ENCODE peak calls at places on chromosome 13, in nine cellular contexts. G, F, P, V, H, M, E, U and T are unnamed samples.

GRCh38 chr13:34869737-34870136 is 72.3 kb upstream of the NBEA start:
- DNase-seq in M (no peak), P (peak; percentile 20), F (no peak), V (no peak), H (no peak), E (no peak), G (no peak), U (no peak), T (no peak)

GRCh38 chr13:22848539-22849052 is 332.2 kb upstream of the SGCG start:
- DNase-seq in H (no peak), E (peak; percentile 72), U (no peak), P (peak; percentile 71), M (no peak), V (no peak), G (no peak), F (no peak), T (no peak)

GRCh38 chr13:110106726-110107125 is 200.2 kb downstream of the COL4A1 start:
- DNase-seq in F (no peak), H (no peak), P (no peak), U (no peak), V (no peak), M (no peak), E (no peak), G (no peak), T (no peak)

GRCh38 chr13:28251462-28251861 is 113.1 kb downstream of the PAN3 start:
- DNase-seq in P (no peak), E (no peak), H (no peak), M (no peak), F (no peak), G (no peak), V (no peak), U (no peak), T (no peak)

GRCh38 chr13:30145709-30146367 is 161.5 kb downstream of the KATNAL1 start:
- DNase-seq in H (no peak), E (no peak), G (no peak), F (no peak), M (no peak), U (no peak), P (no peak), V (peak; percentile 65), T (no peak)

GRCh38 chr13:25732146-25732865 is 319.5 kb downstream of the SHISA2 start:
- DNase-seq in H (no peak), M (no peak), V (no peak), E (no peak), P (no peak), F (peak; percentile 32), U (no peak), G (no peak), T (no peak)

GRCh38 chr13:77749481-77749880 is 52.0 kb downstream of the SLAIN1 start:
- DNase-seq in U (no peak), F (no peak), H (no peak), G (no peak), P (peak; percentile 37), V (no peak), E (no peak), M (no peak), T (no peak)

GRCh38 chr13:95564948-95565347 is 12.4 kb downstream of the CLDN10 start:
- DNase-seq in V (no peak), P (no peak), E (no peak), G (no peak), M (no peak), U (no peak), H (no peak), F (peak; percentile 89), T (peak; percentile 32)

GRCh38 chr13:27379694-27380596 is 44.5 kb upstream of the GTF3A start:
- DNase-seq in U (peak; percentile 78), M (no peak), V (peak; percentile 80), G (no peak), P (peak; percentile 83), H (no peak), E (peak; percentile 60), F (peak; percentile 29), T (peak; percentile 38)

GRCh38 chr13:23421596-23421995 is 11.9 kb downstream of the SACS start:
- DNase-seq in P (no peak), G (no peak), F (no peak), H (no peak), M (no peak), U (no peak), V (no peak), E (no peak), T (no peak)

GRCh38 chr13:112955956-112956355 is 13.1 kb upstream of the MCF2L start:
- DNase-seq in H (no peak), F (no peak), P (no peak), V (no peak), U (no peak), E (no peak), M (no peak), G (no peak), T (no peak)

GRCh38 chr13:62320731-62321130 is 905.1 kb upstream of the PCDH20 start:
- DNase-seq in M (no peak), E (no peak), U (no peak), G (no peak), V (no peak), F (no peak), H (no peak), P (no peak), T (no peak)

GRCh38 chr13:95246292-95247082 is 54.8 kb downstream of the ABCC4 start:
- DNase-seq in P (no peak), E (no peak), V (no peak), U (no peak), F (peak; percentile 52), M (no peak), H (no peak), G (no peak), T (peak; percentile 22)

GRCh38 chr13:76708138-76708537 is 178.1 kb downstream of the KCTD12 start:
- DNase-seq in M (no peak), V (no peak), P (no peak), H (no peak), F (no peak), G (no peak), E (no peak), U (no peak), T (no peak)

GRCh38 chr13:113997845-113998751 is 24.2 kb upstream of the C13orf46 start:
- DNase-seq in U (no peak), G (peak; percentile 68), H (peak; percentile 47), P (no peak), F (no peak), E (no peak), V (no peak), M (peak; percentile 85), T (no peak)

GRCh38 chr13:112760440-112760839 is 70.6 kb downstream of the ATP11A start:
- DNase-seq in G (no peak), M (no peak), V (no peak), E (no peak), P (no peak), F (peak; percentile 56), U (no peak), H (no peak), T (no peak)

GRCh38 chr13:90315061-90315460 is 1032.4 kb upstream of the MIR17HG start:
- DNase-seq in P (peak; percentile 79), F (no peak), U (no peak), H (no peak), E (no peak), V (no peak), G (no peak), M (no peak), T (no peak)

GRCh38 chr13:69279213-69279612 is 828.4 kb upstream of the ATXN8OS start:
- DNase-seq in G (no peak), V (no peak), U (no peak), P (no peak), H (no peak), F (no peak), E (no peak), M (no peak), T (no peak)

GRCh38 chr13:77480071-77480470 is 55.4 kb upstream of the SCEL start:
- DNase-seq in P (peak; percentile 10), V (no peak), U (no peak), E (no peak), H (no peak), G (no peak), M (no peak), F (no peak), T (no peak)

GRCh38 chr13:70714993-70715392 is 606.7 kb upstream of the KLHL1 start:
- DNase-seq in V (no peak), P (no peak), U (no peak), E (no peak), G (no peak), F (no peak), H (no peak), M (no peak), T (no peak)
- TF ChIP-seq CTCF in V (no peak), P (peak; percentile 34), U (no peak), E (no peak), G (no peak), F (no peak), H (no peak), M (no peak), T (no peak)

DNA sequence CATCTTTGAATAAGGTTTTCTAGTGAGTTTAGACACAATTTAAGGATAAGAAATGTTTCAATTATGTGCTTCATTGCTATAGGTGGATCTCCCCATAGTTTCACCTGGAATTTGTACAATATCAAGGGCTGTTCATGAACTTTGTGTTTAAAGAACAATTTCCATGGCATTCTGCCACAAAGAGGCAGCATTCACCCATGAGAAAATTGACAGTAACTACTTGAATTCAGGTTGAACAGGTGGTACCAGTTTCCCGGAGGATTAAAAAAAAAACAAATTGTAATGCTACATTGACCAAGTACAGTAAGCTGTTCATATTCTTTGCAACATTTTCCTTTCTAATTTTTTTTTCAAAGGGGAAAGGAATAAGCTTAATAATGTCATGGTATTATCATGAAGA is 9.1 kb downstream of the SLITRK5 start:
- DNase-seq in E (no peak), U (peak; percentile 2), M (no peak), P (no peak), F (peak; percentile 59), H (no peak), G (no peak), V (no peak), T (no peak)
- TF ChIP-seq CTCF in E (peak; percentile 14), U (no peak), M (no peak), P (peak; percentile 38), F (peak; percentile 12), H (no peak), G (no peak), V (no peak), T (no peak)

DNA sequence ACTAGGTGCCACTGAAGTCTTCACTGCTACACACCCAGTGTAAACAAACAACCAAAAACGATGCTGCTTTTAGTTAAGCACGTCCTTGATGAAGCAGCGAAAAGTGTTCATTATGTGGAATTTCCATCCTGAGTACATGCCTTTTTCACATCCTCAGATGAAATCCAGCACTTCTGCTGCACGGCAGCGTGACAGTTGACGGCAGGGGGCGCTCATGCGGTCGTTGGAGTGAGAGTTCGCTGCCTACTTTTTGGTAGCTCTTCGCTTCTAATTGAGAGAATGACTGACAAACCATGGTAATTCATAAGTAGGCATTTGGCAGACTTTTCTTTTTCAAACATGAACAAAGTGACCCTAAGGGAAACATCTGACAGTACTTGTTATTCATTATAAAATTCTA is 1124.9 kb downstream of the EFNB2 start:
- DNase-seq in G (no peak), V (peak; percentile 48), E (peak; percentile 7), F (peak; percentile 8), P (peak; percentile 77), H (no peak), U (peak; percentile 0), M (no peak), T (no peak)
- TF ChIP-seq CTCF in G (peak; percentile 39), V (peak; percentile 42), E (peak; percentile 66), F (peak; percentile 54), P (peak; percentile 85), H (peak; percentile 70), U (no peak), M (no peak), T (peak; percentile 27)

DNA sequence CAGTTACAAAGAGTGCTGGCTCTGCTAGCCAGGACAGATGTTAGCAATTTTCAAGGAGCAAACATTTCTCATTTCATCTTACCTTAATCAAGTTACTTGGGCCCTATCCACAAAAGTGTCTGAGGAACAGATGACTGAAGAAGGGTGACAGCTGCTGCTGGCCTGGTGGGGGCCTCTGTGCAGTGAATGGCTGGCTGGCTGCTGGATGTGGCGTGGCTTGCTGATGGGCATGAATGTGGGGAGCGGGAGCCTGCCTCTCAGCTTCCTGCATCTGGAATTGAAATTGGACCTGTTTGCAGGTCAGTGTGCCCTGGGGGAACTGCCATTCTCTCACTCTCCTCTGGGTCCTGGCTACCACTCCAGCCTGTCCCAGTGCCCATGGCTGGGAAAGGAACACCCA is 94.7 kb downstream of the RGCC start:
- DNase-seq in M (no peak), F (no peak), G (no peak), P (no peak), U (no peak), E (no peak), V (no peak), H (no peak), T (no peak)
- TF ChIP-seq CTCF in M (no peak), F (no peak), G (no peak), P (no peak), U (no peak), E (no peak), V (no peak), H (no peak), T (no peak)